ENCODE peak calls at places on chromosomes 13 and 19, in eight cellular contexts. One of them, this sample, is unnamed.

GRCh38 chr19:56080669-56081401 is 40.3 kb downstream of the ZNF787 start:
- DNase-seq in NCI-H526: peak; percentile 81
- DNase-seq in breast epithelium: peak; percentile 76
- DNase-seq in ecto neural progenitor cell: peak; percentile 86
- DNase-seq in stimulated activated CD8-positive, alpha-beta memory T cell treated with anti-CD3 and anti-CD28 coated beads, Interleukin-2, amount 100 ng/mL, for 48 hours: peak; percentile 58
- DNase-seq in EL: peak; percentile 81
- DNase-seq in IMR-90: peak; percentile 78
- DNase-seq in stimulated activated CD4-positive, alpha-beta T cell treated with anti-CD3 and anti-CD28 coated beads, Interleukin-4, amount 100 ng/mL, for 48 hours: peak; percentile 66
- DNase-seq in this sample: no peak

GRCh38 chr19:3073159-3073563 is 10.9 kb upstream of the TLE5 start:
- DNase-seq in stimulated activated CD4-positive, alpha-beta T cell treated with anti-CD3 and anti-CD28 coated beads, Interleukin-4, amount 100 ng/mL, for 48 hours: no peak
- DNase-seq in EL: peak; percentile 36
- DNase-seq in stimulated activated CD8-positive, alpha-beta memory T cell treated with anti-CD3 and anti-CD28 coated beads, Interleukin-2, amount 100 ng/mL, for 48 hours: no peak
- DNase-seq in breast epithelium: no peak
- DNase-seq in ecto neural progenitor cell: no peak
- DNase-seq in NCI-H526: no peak
- DNase-seq in IMR-90: peak; percentile 68
- DNase-seq in this sample: no peak

GRCh38 chr19:55014714-55015113 is 23.4 kb downstream of the GP6 start:
- DNase-seq in ecto neural progenitor cell: no peak
- DNase-seq in stimulated activated CD8-positive, alpha-beta memory T cell treated with anti-CD3 and anti-CD28 coated beads, Interleukin-2, amount 100 ng/mL, for 48 hours: no peak
- DNase-seq in NCI-H526: no peak
- DNase-seq in IMR-90: no peak
- DNase-seq in EL: no peak
- DNase-seq in breast epithelium: no peak
- DNase-seq in stimulated activated CD4-positive, alpha-beta T cell treated with anti-CD3 and anti-CD28 coated beads, Interleukin-4, amount 100 ng/mL, for 48 hours: no peak
- DNase-seq in this sample: no peak

GRCh38 chr19:392375-392970 is 16.5 kb downstream of the C2CD4C start:
- DNase-seq in breast epithelium: no peak
- DNase-seq in ecto neural progenitor cell: no peak
- DNase-seq in NCI-H526: no peak
- DNase-seq in stimulated activated CD4-positive, alpha-beta T cell treated with anti-CD3 and anti-CD28 coated beads, Interleukin-4, amount 100 ng/mL, for 48 hours: no peak
- DNase-seq in EL: no peak
- DNase-seq in IMR-90: no peak
- DNase-seq in stimulated activated CD8-positive, alpha-beta memory T cell treated with anti-CD3 and anti-CD28 coated beads, Interleukin-2, amount 100 ng/mL, for 48 hours: no peak
- DNase-seq in this sample: no peak

GRCh38 chr13:40058757-40059236 is 403.3 kb downstream of the COG6 start:
- DNase-seq in NCI-H526: no peak
- DNase-seq in IMR-90: no peak
- DNase-seq in stimulated activated CD8-positive, alpha-beta memory T cell treated with anti-CD3 and anti-CD28 coated beads, Interleukin-2, amount 100 ng/mL, for 48 hours: no peak
- DNase-seq in EL: no peak
- DNase-seq in breast epithelium: no peak
- DNase-seq in ecto neural progenitor cell: no peak
- DNase-seq in stimulated activated CD4-positive, alpha-beta T cell treated with anti-CD3 and anti-CD28 coated beads, Interleukin-4, amount 100 ng/mL, for 48 hours: no peak
- DNase-seq in this sample: no peak

GRCh38 chr13:23586336-23586735 is 16.1 kb downstream of the TNFRSF19 start:
- DNase-seq in NCI-H526: no peak
- DNase-seq in stimulated activated CD8-positive, alpha-beta memory T cell treated with anti-CD3 and anti-CD28 coated beads, Interleukin-2, amount 100 ng/mL, for 48 hours: no peak
- DNase-seq in IMR-90: no peak
- DNase-seq in EL: no peak
- DNase-seq in stimulated activated CD4-positive, alpha-beta T cell treated with anti-CD3 and anti-CD28 coated beads, Interleukin-4, amount 100 ng/mL, for 48 hours: no peak
- DNase-seq in breast epithelium: no peak
- DNase-seq in ecto neural progenitor cell: no peak
- DNase-seq in this sample: no peak

GRCh38 chr19:6238643-6239281 is 41.0 kb downstream of the MLLT1 start:
- DNase-seq in EL: no peak
- DNase-seq in stimulated activated CD4-positive, alpha-beta T cell treated with anti-CD3 and anti-CD28 coated beads, Interleukin-4, amount 100 ng/mL, for 48 hours: no peak
- DNase-seq in ecto neural progenitor cell: no peak
- DNase-seq in NCI-H526: no peak
- DNase-seq in breast epithelium: no peak
- DNase-seq in stimulated activated CD8-positive, alpha-beta memory T cell treated with anti-CD3 and anti-CD28 coated beads, Interleukin-2, amount 100 ng/mL, for 48 hours: no peak
- DNase-seq in IMR-90: peak; percentile 34
- DNase-seq in this sample: peak; percentile 48

GRCh38 chr13:19818223-19818842 is 35.6 kb upstream of the PSPC1 start:
- DNase-seq in EL: no peak
- DNase-seq in breast epithelium: peak; percentile 82
- DNase-seq in NCI-H526: peak; percentile 19
- DNase-seq in stimulated activated CD8-positive, alpha-beta memory T cell treated with anti-CD3 and anti-CD28 coated beads, Interleukin-2, amount 100 ng/mL, for 48 hours: peak; percentile 37
- DNase-seq in stimulated activated CD4-positive, alpha-beta T cell treated with anti-CD3 and anti-CD28 coated beads, Interleukin-4, amount 100 ng/mL, for 48 hours: peak; percentile 12
- DNase-seq in ecto neural progenitor cell: peak; percentile 87
- DNase-seq in IMR-90: no peak
- DNase-seq in this sample: peak; percentile 83

GRCh38 chr13:97142452-97142851 is 79.7 kb upstream of the MBNL2 start:
- DNase-seq in EL: no peak
- DNase-seq in stimulated activated CD8-positive, alpha-beta memory T cell treated with anti-CD3 and anti-CD28 coated beads, Interleukin-2, amount 100 ng/mL, for 48 hours: no peak
- DNase-seq in IMR-90: no peak
- DNase-seq in breast epithelium: no peak
- DNase-seq in ecto neural progenitor cell: no peak
- DNase-seq in stimulated activated CD4-positive, alpha-beta T cell treated with anti-CD3 and anti-CD28 coated beads, Interleukin-4, amount 100 ng/mL, for 48 hours: no peak
- DNase-seq in NCI-H526: peak; percentile 61
- DNase-seq in this sample: peak; percentile 60

GRCh38 chr13:51230473-51231105 is 8.4 kb downstream of the FAM124A start:
- DNase-seq in NCI-H526: no peak
- DNase-seq in stimulated activated CD8-positive, alpha-beta memory T cell treated with anti-CD3 and anti-CD28 coated beads, Interleukin-2, amount 100 ng/mL, for 48 hours: no peak
- DNase-seq in stimulated activated CD4-positive, alpha-beta T cell treated with anti-CD3 and anti-CD28 coated beads, Interleukin-4, amount 100 ng/mL, for 48 hours: no peak
- DNase-seq in ecto neural progenitor cell: no peak
- DNase-seq in IMR-90: peak; percentile 7
- DNase-seq in breast epithelium: no peak
- DNase-seq in EL: no peak
- DNase-seq in this sample: no peak

GRCh38 chr13:74289130-74289529 is 154.9 kb upstream of the KLF12 start:
- DNase-seq in stimulated activated CD4-positive, alpha-beta T cell treated with anti-CD3 and anti-CD28 coated beads, Interleukin-4, amount 100 ng/mL, for 48 hours: no peak
- DNase-seq in NCI-H526: no peak
- DNase-seq in EL: no peak
- DNase-seq in ecto neural progenitor cell: no peak
- DNase-seq in IMR-90: no peak
- DNase-seq in breast epithelium: no peak
- DNase-seq in stimulated activated CD8-positive, alpha-beta memory T cell treated with anti-CD3 and anti-CD28 coated beads, Interleukin-2, amount 100 ng/mL, for 48 hours: no peak
- DNase-seq in this sample: no peak

GRCh38 chr13:27678306-27679040 is 56.8 kb downstream of the POLR1D start:
- DNase-seq in stimulated activated CD4-positive, alpha-beta T cell treated with anti-CD3 and anti-CD28 coated beads, Interleukin-4, amount 100 ng/mL, for 48 hours: no peak
- DNase-seq in ecto neural progenitor cell: no peak
- DNase-seq in breast epithelium: no peak
- DNase-seq in IMR-90: peak; percentile 48
- DNase-seq in EL: no peak
- DNase-seq in stimulated activated CD8-positive, alpha-beta memory T cell treated with anti-CD3 and anti-CD28 coated beads, Interleukin-2, amount 100 ng/mL, for 48 hours: no peak
- DNase-seq in NCI-H526: no peak
- DNase-seq in this sample: no peak

GRCh38 chr19:44455100-44455499 is 6.8 kb upstream of the ZNF229 start:
- DNase-seq in stimulated activated CD4-positive, alpha-beta T cell treated with anti-CD3 and anti-CD28 coated beads, Interleukin-4, amount 100 ng/mL, for 48 hours: no peak
- DNase-seq in NCI-H526: no peak
- DNase-seq in stimulated activated CD8-positive, alpha-beta memory T cell treated with anti-CD3 and anti-CD28 coated beads, Interleukin-2, amount 100 ng/mL, for 48 hours: no peak
- DNase-seq in IMR-90: no peak
- DNase-seq in ecto neural progenitor cell: no peak
- DNase-seq in breast epithelium: no peak
- DNase-seq in EL: no peak
- DNase-seq in this sample: no peak

GRCh38 chr19:926595-927043 is 784 bp downstream of the ARID3A start:
- DNase-seq in stimulated activated CD8-positive, alpha-beta memory T cell treated with anti-CD3 and anti-CD28 coated beads, Interleukin-2, amount 100 ng/mL, for 48 hours: no peak
- DNase-seq in NCI-H526: no peak
- DNase-seq in IMR-90: no peak
- DNase-seq in EL: peak; percentile 43
- DNase-seq in breast epithelium: peak; percentile 55
- DNase-seq in ecto neural progenitor cell: peak; percentile 69
- DNase-seq in stimulated activated CD4-positive, alpha-beta T cell treated with anti-CD3 and anti-CD28 coated beads, Interleukin-4, amount 100 ng/mL, for 48 hours: no peak
- DNase-seq in this sample: no peak

GRCh38 chr19:7505682-7506384 is 10.1 kb upstream of the ZNF358 start:
- DNase-seq in EL: no peak
- DNase-seq in stimulated activated CD4-positive, alpha-beta T cell treated with anti-CD3 and anti-CD28 coated beads, Interleukin-4, amount 100 ng/mL, for 48 hours: no peak
- DNase-seq in NCI-H526: peak; percentile 24
- DNase-seq in ecto neural progenitor cell: peak; percentile 82
- DNase-seq in breast epithelium: no peak
- DNase-seq in stimulated activated CD8-positive, alpha-beta memory T cell treated with anti-CD3 and anti-CD28 coated beads, Interleukin-2, amount 100 ng/mL, for 48 hours: no peak
- DNase-seq in IMR-90: no peak
- DNase-seq in this sample: no peak

GRCh38 chr13:32471187-32471922 is 43.4 kb upstream of the N4BP2L1 start:
- DNase-seq in stimulated activated CD4-positive, alpha-beta T cell treated with anti-CD3 and anti-CD28 coated beads, Interleukin-4, amount 100 ng/mL, for 48 hours: no peak
- DNase-seq in IMR-90: peak; percentile 67
- DNase-seq in NCI-H526: no peak
- DNase-seq in EL: no peak
- DNase-seq in ecto neural progenitor cell: no peak
- DNase-seq in breast epithelium: no peak
- DNase-seq in stimulated activated CD8-positive, alpha-beta memory T cell treated with anti-CD3 and anti-CD28 coated beads, Interleukin-2, amount 100 ng/mL, for 48 hours: no peak
- DNase-seq in this sample: no peak

GRCh38 chr13:47933688-47934011 is 67.4 kb downstream of the SUCLA2 start:
- DNase-seq in breast epithelium: no peak
- DNase-seq in NCI-H526: no peak
- DNase-seq in stimulated activated CD8-positive, alpha-beta memory T cell treated with anti-CD3 and anti-CD28 coated beads, Interleukin-2, amount 100 ng/mL, for 48 hours: no peak
- DNase-seq in IMR-90: peak; percentile 17
- DNase-seq in stimulated activated CD4-positive, alpha-beta T cell treated with anti-CD3 and anti-CD28 coated beads, Interleukin-4, amount 100 ng/mL, for 48 hours: no peak
- DNase-seq in ecto neural progenitor cell: no peak
- DNase-seq in EL: no peak
- DNase-seq in this sample: no peak

GRCh38 chr19:46975918-46976782 is 43.5 kb upstream of the NPAS1 start:
- DNase-seq in stimulated activated CD4-positive, alpha-beta T cell treated with anti-CD3 and anti-CD28 coated beads, Interleukin-4, amount 100 ng/mL, for 48 hours: no peak
- DNase-seq in EL: peak; percentile 95
- DNase-seq in ecto neural progenitor cell: peak; percentile 64
- DNase-seq in stimulated activated CD8-positive, alpha-beta memory T cell treated with anti-CD3 and anti-CD28 coated beads, Interleukin-2, amount 100 ng/mL, for 48 hours: no peak
- DNase-seq in breast epithelium: peak; percentile 84
- DNase-seq in IMR-90: peak; percentile 93
- DNase-seq in NCI-H526: no peak
- DNase-seq in this sample: peak; percentile 69

GRCh38 chr19:34963531-34964406 is at the start of gene ZNF792:
- DNase-seq in IMR-90: peak; percentile 34
- DNase-seq in stimulated activated CD4-positive, alpha-beta T cell treated with anti-CD3 and anti-CD28 coated beads, Interleukin-4, amount 100 ng/mL, for 48 hours: peak; percentile 50
- DNase-seq in ecto neural progenitor cell: peak; percentile 81
- DNase-seq in breast epithelium: peak; percentile 59
- DNase-seq in EL: peak; percentile 63
- DNase-seq in NCI-H526: peak; percentile 63
- DNase-seq in stimulated activated CD8-positive, alpha-beta memory T cell treated with anti-CD3 and anti-CD28 coated beads, Interleukin-2, amount 100 ng/mL, for 48 hours: peak; percentile 51
- DNase-seq in this sample: peak; percentile 38

GRCh38 chr13:73810647-73811046 is 323.6 kb downstream of the KLF12 start:
- DNase-seq in stimulated activated CD8-positive, alpha-beta memory T cell treated with anti-CD3 and anti-CD28 coated beads, Interleukin-2, amount 100 ng/mL, for 48 hours: no peak
- DNase-seq in stimulated activated CD4-positive, alpha-beta T cell treated with anti-CD3 and anti-CD28 coated beads, Interleukin-4, amount 100 ng/mL, for 48 hours: no peak
- DNase-seq in ecto neural progenitor cell: no peak
- DNase-seq in NCI-H526: no peak
- DNase-seq in IMR-90: peak; percentile 72
- DNase-seq in EL: peak; percentile 13
- DNase-seq in breast epithelium: no peak
- DNase-seq in this sample: no peak